ENCODE peak calls at places on chromosomes 3 and 15, in ten cellular contexts. I is AG04450, T is chondrocyte, Q is fibroblast of the aortic adventitia, S is GM20000, R is ovary, L is glutamatergic neuron, J is epithelial cell of esophagus, C is Calu3, O is osteocyte. X is an unnamed sample.

GRCh38 chr3:106242779-106243178 is 374.0 kb upstream of the CBLB start:
- DNase-seq in L (no peak), O (no peak), I (no peak), R (no peak), S (peak), C (no peak), J (no peak), T (no peak), Q (no peak), X (no peak)

GRCh38 chr3:120214161-120214560 is 70.9 kb downstream of the GPR156 start:
- DNase-seq in R (peak), O (no peak), Q (peak), T (no peak), L (no peak), S (no peak), I (no peak), C (no peak), J (no peak), X (no peak)

GRCh38 chr3:122325769-122326168 is 721 bp downstream of the CSTA start:
- DNase-seq in I (no peak), J (no peak), C (no peak), O (no peak), R (no peak), L (no peak), T (no peak), S (no peak), Q (no peak), X (no peak)

GRCh38 chr15:96334705-96335428 is 4.4 kb downstream of the NR2F2 start:
- DNase-seq in S (no peak), J (peak), I (no peak), L (no peak), T (no peak), R (no peak), Q (no peak), C (no peak), O (no peak), X (no peak)

GRCh38 chr3:157089455-157090221 is 70.3 kb downstream of the CCNL1 start:
- DNase-seq in C (peak), I (no peak), T (no peak), S (peak), L (no peak), J (peak), O (no peak), R (no peak), Q (peak), X (no peak)

GRCh38 chr3:184262166-184262926 is 993 bp upstream of the CAMK2N2 start:
- DNase-seq in T (peak), R (no peak), C (peak), Q (no peak), J (peak), O (no peak), I (no peak), L (peak), S (no peak), X (no peak)

GRCh38 chr3:179074656-179075055 is 3.0 kb upstream of the ZMAT3 start:
- DNase-seq in C (no peak), T (no peak), R (no peak), I (no peak), O (no peak), S (no peak), Q (no peak), J (no peak), L (no peak), X (no peak)

GRCh38 chr15:83871808-83872559 is 218.1 kb downstream of the ADAMTSL3 start:
- DNase-seq in T (no peak), Q (peak), J (peak), I (no peak), C (no peak), O (no peak), S (peak), R (no peak), L (no peak), X (peak)

GRCh38 chr3:46812237-46812791 is 50.9 kb downstream of the MYL3 start:
- DNase-seq in J (peak), T (no peak), O (no peak), C (peak), L (peak), R (peak), I (no peak), Q (peak), S (peak), X (peak)

GRCh38 chr3:67790043-67790442 is 135.6 kb upstream of the SUCLG2 start:
- DNase-seq in I (peak), J (peak), Q (peak), S (peak), T (no peak), O (no peak), L (peak), C (peak), R (no peak), X (peak)

GRCh38 chr3:5095879-5096278 is 26.2 kb upstream of the ARL8B start:
- DNase-seq in I (no peak), R (peak), O (no peak), C (no peak), T (no peak), Q (peak), S (no peak), J (no peak), L (peak), X (no peak)

GRCh38 chr15:65416845-65417416 is 5.8 kb downstream of the IGDCC4 start:
- DNase-seq in O (no peak), Q (peak), R (peak), L (peak), S (no peak), J (no peak), I (no peak), T (peak), C (no peak), X (no peak)

GRCh38 chr3:133882986-133883586 is 12.6 kb downstream of the RAB6B start:
- DNase-seq in T (no peak), L (no peak), O (peak), Q (no peak), R (no peak), I (no peak), C (no peak), J (no peak), S (no peak), X (no peak)

GRCh38 chr3:187327827-187328226 is 36.3 kb upstream of the MASP1 start:
- DNase-seq in Q (no peak), J (no peak), C (no peak), T (no peak), L (no peak), I (no peak), S (no peak), O (no peak), R (no peak), X (no peak)

GRCh38 chr15:101433396-101433795 is 56.1 kb downstream of the PCSK6 start:
- DNase-seq in S (no peak), J (no peak), I (no peak), O (peak), C (no peak), Q (no peak), L (no peak), T (no peak), R (no peak), X (no peak)

GRCh38 chr3:40574661-40575060 is 49.9 kb downstream of the ZNF621 start:
- DNase-seq in O (no peak), Q (no peak), C (no peak), T (no peak), L (no peak), J (no peak), S (no peak), R (no peak), I (no peak), X (no peak)

GRCh38 chr15:44656241-44656640 is 7.2 kb downstream of the SPG11 start:
- DNase-seq in J (no peak), S (no peak), Q (no peak), R (no peak), O (no peak), C (no peak), T (no peak), L (no peak), I (no peak), X (no peak)

GRCh38 chr3:48464713-48465221 is 18.2 kb downstream of the ATRIP start:
- DNase-seq in L (no peak), O (no peak), T (no peak), I (no peak), C (no peak), J (no peak), R (peak), S (no peak), Q (no peak), X (no peak)

GRCh38 chr3:59709702-59710555 is 660.1 kb upstream of the CFAP20DC start:
- DNase-seq in O (no peak), J (no peak), C (no peak), I (no peak), L (no peak), T (no peak), S (no peak), Q (no peak), R (no peak), X (no peak)

GRCh38 chr3:29170894-29171582 is 109.8 kb upstream of the RBMS3 start:
- DNase-seq in I (no peak), T (no peak), R (no peak), C (no peak), Q (peak), O (no peak), J (no peak), L (no peak), S (no peak), X (no peak)

GRCh38 chr15:77889009-77889806 is 188.3 kb downstream of the TBC1D2B start:
- DNase-seq in O (no peak), S (no peak), J (no peak), Q (no peak), L (no peak), C (no peak), I (no peak), R (no peak), T (peak), X (no peak)

GRCh38 chr3:35088943-35089342 is 550.4 kb upstream of the ARPP21 start:
- DNase-seq in R (no peak), L (no peak), C (no peak), J (peak), Q (no peak), T (no peak), S (no peak), I (no peak), O (no peak), X (no peak)

GRCh38 chr3:135242285-135242684 is 447.2 kb downstream of the EPHB1 start:
- DNase-seq in S (no peak), L (no peak), I (no peak), O (no peak), T (no peak), Q (no peak), C (no peak), R (no peak), J (no peak), X (no peak)

GRCh38 chr3:135238866-135239434 is 443.9 kb downstream of the EPHB1 start:
- DNase-seq in C (no peak), Q (no peak), L (no peak), J (no peak), S (no peak), R (no peak), O (peak), T (no peak), I (no peak), X (no peak)

GRCh38 chr3:135239485-135239884 is 444.4 kb downstream of the EPHB1 start:
- DNase-seq in O (peak), C (no peak), Q (no peak), S (no peak), L (no peak), R (no peak), I (no peak), T (no peak), J (no peak), X (no peak)

GRCh38 chr3:135238201-135238600 is 443.1 kb downstream of the EPHB1 start:
- DNase-seq in S (no peak), J (no peak), L (peak), Q (no peak), T (no peak), O (peak), R (no peak), I (no peak), C (no peak), X (no peak)

GRCh38 chr3:135240426-135240825 is 445.4 kb downstream of the EPHB1 start:
- DNase-seq in L (no peak), I (no peak), O (peak), T (no peak), C (no peak), J (no peak), S (no peak), Q (no peak), R (no peak), X (no peak)
- TF ChIP-seq CTCF in L (no peak), I (no peak), O (no peak), T (no peak), C (no peak), J (no peak), S (no peak), Q (no peak), R (no peak), X (no peak)

DNA sequence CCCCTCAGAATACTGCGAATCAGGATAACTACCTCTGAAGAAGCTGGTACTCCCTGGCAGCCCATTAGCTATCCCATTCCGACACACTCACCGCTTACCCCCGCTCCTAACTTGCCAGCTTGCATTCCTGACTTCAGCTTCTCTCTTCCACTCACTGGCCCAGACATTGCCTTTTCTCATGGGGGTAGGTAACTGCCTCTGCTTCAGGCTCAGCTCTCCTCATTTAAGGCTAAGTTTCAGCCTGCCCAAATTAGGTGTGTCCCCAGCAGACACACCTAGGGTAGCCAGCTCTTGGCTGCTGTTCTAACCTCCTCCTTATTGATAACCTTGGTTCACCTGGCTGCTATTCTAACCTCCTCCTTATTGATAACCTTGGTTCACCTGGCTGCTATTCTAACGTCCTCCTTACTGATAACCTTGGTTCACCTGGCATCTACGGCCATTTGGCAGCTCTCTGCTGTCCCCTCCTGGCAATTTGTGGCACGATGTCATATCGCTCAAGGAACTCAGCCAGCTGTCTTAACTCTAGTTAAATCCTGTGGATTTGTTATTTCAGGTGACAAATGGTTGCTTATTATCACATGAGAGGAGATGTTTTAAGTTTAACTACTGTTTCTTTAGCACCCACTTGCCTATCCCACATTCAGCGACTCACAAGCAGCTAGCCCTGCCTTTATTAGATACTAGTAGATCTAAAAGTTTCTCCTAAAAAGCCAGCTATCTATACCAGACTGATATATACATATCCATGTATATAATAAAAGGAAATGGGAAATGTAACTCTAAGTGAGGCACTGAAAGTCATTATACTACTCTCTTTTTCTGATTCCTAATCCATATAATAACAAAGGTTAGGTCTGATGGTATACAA is 106.5 kb upstream of the ACP3 start:
- DNase-seq in L (peak), O (no peak), I (no peak), R (no peak), S (peak), Q (no peak), J (peak), C (peak), T (no peak), X (no peak)
- TF ChIP-seq CTCF in L (peak), O (peak), I (peak), R (no peak), S (peak), Q (peak), J (peak), C (peak), T (peak), X (peak)

GRCh38 chr15:57583282-57583681 is 8.4 kb upstream of the MYZAP start:
- DNase-seq in J (no peak), Q (no peak), R (no peak), I (no peak), T (no peak), C (no peak), O (no peak), L (no peak), S (no peak), X (no peak)
- TF ChIP-seq CTCF in J (no peak), Q (no peak), R (no peak), I (no peak), T (no peak), C (no peak), O (no peak), L (no peak), S (no peak), X (no peak)

DNA sequence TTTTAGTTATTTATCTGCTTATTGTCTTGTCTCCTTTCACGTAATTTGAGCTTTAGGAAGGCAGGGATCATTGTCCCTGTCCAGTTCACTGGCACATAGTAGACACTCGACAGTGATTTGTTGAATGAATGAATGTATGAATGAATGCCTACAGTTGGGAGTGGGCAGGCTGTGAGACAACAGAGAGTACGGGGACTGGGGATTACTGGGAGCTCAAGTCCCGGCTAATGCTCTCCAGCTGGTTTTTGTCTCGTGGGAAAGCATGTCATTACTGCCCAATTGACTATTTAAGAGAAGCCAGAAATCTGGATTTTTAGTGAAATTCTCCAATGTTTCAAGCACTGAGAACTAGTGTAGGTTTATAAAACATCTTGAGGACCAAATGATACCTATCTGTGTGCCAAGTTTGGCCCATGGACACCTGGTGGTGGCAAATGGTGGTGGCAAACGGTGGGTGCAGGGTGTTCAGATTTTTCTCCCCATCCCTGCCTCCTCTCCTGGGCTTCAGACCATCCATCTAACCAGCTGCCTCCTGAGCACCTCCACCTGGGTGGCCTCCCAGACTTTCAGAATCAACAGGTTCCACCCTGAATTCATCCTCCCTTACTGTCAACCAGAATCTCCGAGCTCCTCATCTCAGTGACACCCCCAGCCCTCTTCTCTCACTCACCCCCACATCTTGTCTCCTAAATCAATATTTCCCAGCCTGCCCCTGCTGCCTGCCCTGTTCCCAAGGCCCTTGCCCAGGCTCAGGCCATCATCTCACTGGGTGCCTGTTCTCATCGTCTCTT is 36.2 kb upstream of the TRH start:
- DNase-seq in Q (no peak), O (no peak), L (no peak), R (no peak), J (no peak), S (no peak), I (no peak), C (no peak), T (no peak), X (no peak)
- TF ChIP-seq CTCF in Q (peak), O (no peak), L (peak), R (no peak), J (no peak), S (no peak), I (peak), C (peak), T (no peak), X (no peak)

X was measured in AG09319.